ENCODE peak calls at places on chromosomes 3 and 15, in four cellular contexts. V is GM12878, Q is SK-N-SH, P is GM12891. S is an unnamed sample.

GRCh38 chr3:129000742-129001100 is 383 bp upstream of the EFCC1 start:
- DNase-seq in V (no peak), Q (no peak), P (no peak), S (no peak)

GRCh38 chr3:126474498-126475410 is 937 bp downstream of the ZXDC start:
- DNase-seq in V (no peak), Q (peak), P (peak), S (peak)

GRCh38 chr3:55242921-55243320 is 244.2 kb downstream of the WNT5A start:
- DNase-seq in V (no peak), Q (no peak), P (no peak), S (no peak)

GRCh38 chr15:34501131-34501530 is 63.5 kb upstream of the GOLGA8A start:
- DNase-seq in V (no peak), Q (no peak), P (no peak), S (no peak)

GRCh38 chr3:50138266-50139230 is 16.6 kb upstream of the SEMA3F start:
- DNase-seq in V (no peak), Q (peak), P (no peak), S (no peak)

GRCh38 chr3:22319446-22319845 is 568.4 kb upstream of the ZNF385D start:
- DNase-seq in V (no peak), Q (no peak), P (no peak), S (no peak)

GRCh38 chr15:51623386-51623938 is 891 bp upstream of the DMXL2 start:
- DNase-seq in V (no peak), Q (no peak), P (no peak), S (peak)

GRCh38 chr3:195803309-195803908 is 8.3 kb downstream of the MUC4 start:
- DNase-seq in V (no peak), Q (no peak), P (no peak), S (peak)

GRCh38 chr3:139103484-139103883 is 58.8 kb upstream of the PRR23C start:
- DNase-seq in V (no peak), Q (no peak), P (no peak), S (no peak)

GRCh38 chr3:43515970-43516369 is 105.8 kb downstream of the ANO10 start:
- DNase-seq in V (no peak), Q (no peak), P (no peak), S (no peak)

GRCh38 chr15:49645937-49646336 is 25.1 kb downstream of the DTWD1 start:
- DNase-seq in V (no peak), Q (no peak), P (no peak), S (peak)

GRCh38 chr3:101259485-101260341 is 60.7 kb downstream of the IMPG2 start:
- DNase-seq in V (no peak), Q (no peak), P (no peak), S (no peak)

GRCh38 chr15:75989045-75989444 is 23.2 kb downstream of the NRG4 start:
- DNase-seq in V (no peak), Q (no peak), P (no peak), S (no peak)

GRCh38 chr3:69250014-69250413 is 127.6 kb upstream of the LMOD3 start:
- DNase-seq in V (no peak), Q (no peak), P (no peak), S (no peak)

GRCh38 chr3:146020969-146021368 is 140.0 kb downstream of the PLOD2 start:
- DNase-seq in V (no peak), Q (no peak), P (no peak), S (no peak)

GRCh38 chr15:38553071-38553470 is 11.5 kb downstream of the RASGRP1 start:
- DNase-seq in V (no peak), Q (no peak), P (no peak), S (no peak)

GRCh38 chr3:173064631-173065030 is 76.4 kb downstream of the SPATA16 start:
- DNase-seq in V (no peak), Q (no peak), P (no peak), S (no peak)

GRCh38 chr3:173066044-173066679 is 74.9 kb downstream of the SPATA16 start:
- DNase-seq in V (no peak), Q (peak), P (no peak), S (no peak)

DNA sequence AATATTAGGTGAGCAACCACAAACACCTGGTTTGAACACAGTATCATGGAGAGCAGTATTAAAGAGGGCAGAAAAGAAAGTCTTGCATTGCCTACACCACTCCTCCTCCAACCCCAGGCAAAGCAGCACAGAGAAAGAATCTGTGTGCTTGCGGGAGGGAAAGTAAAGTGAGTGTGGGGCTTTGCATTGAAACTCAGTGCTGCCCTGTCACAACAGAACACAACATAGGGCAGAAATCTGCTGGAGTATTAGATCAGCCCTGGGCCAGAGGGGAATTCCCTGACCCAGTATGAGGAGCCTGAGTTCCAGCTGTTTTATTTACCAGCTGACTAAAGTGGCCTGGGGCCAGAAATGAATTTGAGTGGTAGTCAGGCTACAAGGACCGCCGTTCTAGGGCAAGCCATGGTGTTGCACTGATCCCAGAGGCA is 75.5 kb downstream of the SPATA16 start:
- DNase-seq in V (no peak), Q (peak), P (no peak), S (no peak)
- TF ChIP-seq TAF1 in V (no peak), Q (no peak), P (no peak), S (no peak)

GRCh38 chr3:183692436-183692835 is 5.2 kb upstream of the YEATS2 start:
- DNase-seq in V (no peak), Q (no peak), P (no peak), S (no peak)
- TF ChIP-seq TAF1 in V (no peak), Q (no peak), P (no peak), S (no peak)

GRCh38 chr3:182913889-182914288 is 66.4 kb downstream of the DCUN1D1 start:
- DNase-seq in V (peak), Q (no peak), P (no peak), S (no peak)
- TF ChIP-seq TAF1 in V (no peak), Q (no peak), P (no peak), S (no peak)

GRCh38 chr3:170961616-170962400 is 53.4 kb upstream of the EIF5A2 start:
- DNase-seq in V (no peak), Q (peak), P (no peak), S (peak)
- TF ChIP-seq TAF1 in V (no peak), Q (no peak), P (no peak), S (no peak)

GRCh38 chr3:105963161-105963560 is 94.3 kb upstream of the CBLB start:
- DNase-seq in V (no peak), Q (no peak), P (no peak), S (no peak)
- TF ChIP-seq TAF1 in V (no peak), Q (no peak), P (no peak), S (no peak)